ENCODE peak calls at places on chromosomes 11 and 22, in ten cellular contexts. E is globus pallidus; N is activated naive CD4-positive, alpha-beta T cell; B is HT1080; S is effector CD4-positive, alpha-beta T cell; J is retina; I is HTR-8/SVneo; T is body of pancreas; O is cardiac muscle cell; X is osteocyte. Y is an unnamed sample.
A peak's percentile ranks its signal among the peaks of the same experiment; 100 is the strongest.

GRCh38 chr11:120235024-120235628 is 4.8 kb upstream of the POU2F3 start:
- DNase-seq in B (peak; percentile 58), N (no peak), S (peak; percentile 18), T (peak; percentile 82), J (peak; percentile 65), X (no peak), O (peak; percentile 82), I (peak; percentile 71), E (no peak), Y (peak; percentile 52)

GRCh38 chr11:7592706-7593105 is 78.9 kb downstream of the PPFIBP2 start:
- DNase-seq in I (no peak), T (peak; percentile 48), S (no peak), E (no peak), B (peak; percentile 66), N (no peak), X (no peak), J (no peak), O (no peak), Y (no peak)

GRCh38 chr22:50007057-50007511 is 5.5 kb downstream of the IL17REL start:
- DNase-seq in I (no peak), X (no peak), J (no peak), T (no peak), O (no peak), E (no peak), B (no peak), N (no peak), S (no peak), Y (no peak)

GRCh38 chr11:7518811-7519562 is 5.2 kb downstream of the PPFIBP2 start:
- DNase-seq in B (no peak), T (no peak), O (no peak), E (no peak), X (no peak), J (no peak), I (no peak), S (no peak), N (no peak), Y (no peak)

GRCh38 chr11:111088872-111089271 is 156.7 kb upstream of the POU2AF2 start:
- DNase-seq in E (no peak), S (no peak), X (no peak), O (no peak), T (no peak), N (no peak), J (no peak), B (no peak), I (no peak), Y (no peak)

GRCh38 chr11:6615882-6616585 is 3.2 kb downstream of the TPP1 start:
- DNase-seq in J (no peak), N (no peak), T (no peak), S (no peak), X (no peak), I (no peak), B (peak; percentile 59), O (no peak), E (no peak), Y (no peak)

GRCh38 chr22:22934543-22935055 is 47.0 kb downstream of the IGLL5 start:
- DNase-seq in T (no peak), S (no peak), X (no peak), I (no peak), E (no peak), O (no peak), J (no peak), B (no peak), N (no peak), Y (no peak)

GRCh38 chr11:12287374-12288211 is 89.8 kb upstream of the PARVA start:
- DNase-seq in J (peak; percentile 65), N (no peak), X (peak; percentile 86), O (peak; percentile 80), T (no peak), S (no peak), E (no peak), I (peak; percentile 74), B (peak; percentile 97), Y (peak; percentile 38)

GRCh38 chr11:67356867-67357561 is 3.7 kb upstream of the POLD4 start:
- DNase-seq in X (no peak), E (no peak), O (peak; percentile 83), T (peak; percentile 75), N (no peak), B (peak; percentile 77), I (peak; percentile 92), J (peak; percentile 81), S (peak; percentile 55), Y (peak; percentile 86)

GRCh38 chr11:65505434-65506315 is 6.8 kb downstream of the MALAT1 start:
- DNase-seq in B (peak; percentile 43), X (no peak), N (no peak), S (no peak), E (no peak), T (no peak), I (no peak), J (peak; percentile 54), O (no peak), Y (peak; percentile 57)

GRCh38 chr11:45960387-45961110 is 38.1 kb downstream of the LARGE2 start:
- DNase-seq in J (no peak), N (no peak), B (no peak), X (no peak), E (no peak), I (no peak), S (no peak), T (no peak), O (no peak), Y (no peak)

GRCh38 chr11:8814923-8815240 is 96.1 kb upstream of the AKIP1 start:
- DNase-seq in J (no peak), X (peak; percentile 85), I (no peak), T (no peak), N (no peak), E (no peak), B (no peak), O (no peak), S (no peak), Y (no peak)

GRCh38 chr11:107651672-107652071 is 60.2 kb downstream of the SLN start:
- DNase-seq in N (no peak), X (no peak), O (no peak), S (no peak), B (peak; percentile 28), J (no peak), E (no peak), I (peak; percentile 7), T (no peak), Y (no peak)

GRCh38 chr22:17576475-17576874 is 13.2 kb downstream of the SLC25A18 start:
- DNase-seq in T (no peak), S (no peak), N (no peak), X (no peak), E (no peak), I (peak; percentile 54), B (peak; percentile 88), J (no peak), O (no peak), Y (no peak)

GRCh38 chr11:11856638-11857037 is 14.9 kb downstream of the USP47 start:
- DNase-seq in J (no peak), S (no peak), T (no peak), E (no peak), O (no peak), N (no peak), B (peak; percentile 60), X (no peak), I (no peak), Y (no peak)

GRCh38 chr11:77819921-77820564 is 479 bp downstream of the RSF1 start:
- DNase-seq in T (peak; percentile 34), E (peak; percentile 43), J (peak; percentile 75), N (peak; percentile 22), O (peak; percentile 80), I (peak; percentile 43), B (peak; percentile 42), X (peak; percentile 85), S (peak; percentile 25), Y (no peak)

GRCh38 chr11:119417726-119418540 is 5.0 kb downstream of the THY1 start:
- DNase-seq in O (no peak), E (no peak), X (peak; percentile 81), T (no peak), S (no peak), B (peak; percentile 81), J (no peak), N (no peak), I (peak; percentile 73), Y (no peak)

GRCh38 chr11:15841898-15842297 is 514.4 kb downstream of the SOX6 start:
- DNase-seq in T (no peak), E (no peak), O (peak; percentile 31), N (no peak), B (no peak), I (no peak), X (no peak), S (no peak), J (no peak), Y (no peak)

GRCh38 chr22:47294222-47294532 is 531.7 kb downstream of the TBC1D22A start:
- DNase-seq in X (peak; percentile 63), E (no peak), S (no peak), I (no peak), N (no peak), O (no peak), B (peak; percentile 3), T (peak; percentile 6), J (no peak), Y (no peak)

GRCh38 chr22:21642584-21643448 is 714 bp downstream of the SDF2L1 start:
- DNase-seq in S (peak; percentile 37), X (peak; percentile 88), T (peak; percentile 65), E (no peak), B (peak; percentile 59), O (peak; percentile 61), J (peak; percentile 76), I (no peak), N (no peak), Y (peak; percentile 67)

GRCh38 chr11:33329705-33330329 is 72.6 kb downstream of the HIPK3 start:
- DNase-seq in E (peak; percentile 75), J (peak; percentile 17), B (peak; percentile 49), O (peak; percentile 71), S (peak; percentile 21), N (no peak), X (no peak), I (peak; percentile 51), T (peak; percentile 50), Y (peak; percentile 68)

GRCh38 chr11:87417951-87418350 is 380.2 kb downstream of the TMEM135 start:
- DNase-seq in N (no peak), O (no peak), T (no peak), E (no peak), X (no peak), B (no peak), J (no peak), S (no peak), I (no peak), Y (no peak)

GRCh38 chr22:37233751-37234631 is 10.1 kb downstream of the RAC2 start:
- DNase-seq in X (no peak), O (no peak), T (no peak), S (no peak), I (no peak), N (no peak), B (no peak), E (no peak), J (no peak), Y (no peak)

GRCh38 chr11:114059984-114060401 is 482 bp downstream of the ZBTB16 start:
- DNase-seq in E (peak; percentile 48), S (no peak), X (no peak), N (no peak), O (peak; percentile 53), I (no peak), T (peak; percentile 56), J (peak; percentile 80), B (no peak), Y (peak; percentile 48)

GRCh38 chr11:73949246-73949645 is 1.6 kb upstream of the DNAJB13 start:
- DNase-seq in B (no peak), S (no peak), J (no peak), T (no peak), I (no peak), O (no peak), X (no peak), E (no peak), N (no peak), Y (no peak)

Y was measured in cerebellar cortex.